ENCODE peak calls at places on chromosome 5, in four cellular contexts. I is CD8-positive, alpha-beta memory T cell; L is aorta; R is spleen. Q is an unnamed sample.

GRCh38 chr5:86878250-86878649 is 260.5 kb downstream of the COX7C start:
- DNase-seq in L (no peak), I (no peak), R (no peak), Q (no peak)

GRCh38 chr5:65020492-65020891 is 251.8 kb downstream of the CWC27 start:
- DNase-seq in R (no peak), I (no peak), L (no peak), Q (no peak)

GRCh38 chr5:103505581-103506305 is 56.8 kb downstream of the NUDT12 start:
- DNase-seq in R (no peak), L (no peak), I (no peak), Q (no peak)

GRCh38 chr5:146533260-146533857 is 17.4 kb upstream of the GPR151 start:
- DNase-seq in L (peak; percentile 71), R (peak; percentile 77), I (peak; percentile 58), Q (peak; percentile 63)

GRCh38 chr5:149472399-149472798 is 78.8 kb downstream of the CSNK1A1 start:
- DNase-seq in R (no peak), I (no peak), L (no peak), Q (no peak)

GRCh38 chr5:131303537-131303936 is 39.7 kb downstream of the CDC42SE2 start:
- DNase-seq in L (no peak), I (no peak), R (no peak), Q (no peak)

GRCh38 chr5:40497573-40497972 is 182.1 kb upstream of the PTGER4 start:
- DNase-seq in L (no peak), R (no peak), I (no peak), Q (no peak)

GRCh38 chr5:147479949-147480348 is 29.9 kb downstream of the DPYSL3 start:
- DNase-seq in L (no peak), R (no peak), I (no peak), Q (no peak)

GRCh38 chr5:322281-322941 is 897 bp downstream of the AHRR start:
- DNase-seq in L (no peak), I (no peak), R (no peak), Q (no peak)
- H3K4me3 ChIP-seq in L (no peak overlapping the region), I (no peak overlapping the region), R (peak overlapping the region; percentile 58), Q (no peak overlapping the region)

GRCh38 chr5:10596886-10597451 is 33.1 kb downstream of the ANKRD33B start:
- DNase-seq in R (no peak), I (no peak), L (no peak), Q (no peak)
- H3K4me1 ChIP-seq in R (peaks cover 26% of the 10 kb centered on the region), I (peaks cover 7% of the 10 kb centered on the region), L (no peaks in the 10 kb centered on the region), Q (no peaks in the 10 kb centered on the region)

DNA sequence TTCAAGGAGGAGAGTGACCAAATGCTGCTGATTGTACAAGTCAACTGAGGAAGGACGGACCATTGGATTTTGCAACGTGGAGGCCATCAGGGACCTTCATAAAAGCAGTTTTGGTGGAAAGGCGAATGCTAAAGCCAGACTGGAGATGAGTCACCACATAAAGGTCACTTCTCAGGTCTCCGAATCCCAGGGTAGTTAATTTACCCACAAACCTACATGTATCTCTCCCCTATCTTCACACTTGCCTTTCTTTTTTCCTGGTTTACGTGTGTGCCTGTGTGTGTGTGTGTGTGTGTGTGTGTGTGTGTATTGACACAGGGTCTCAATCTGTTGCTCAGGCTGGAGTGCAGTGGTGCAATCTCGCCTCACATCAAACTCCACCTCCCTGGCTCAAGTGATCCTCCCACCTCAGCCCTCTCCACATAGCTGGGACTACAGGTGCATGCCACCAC is 4.6 kb upstream of the CTNNA1 start:
- DNase-seq in L (no peak), R (peak; percentile 24), I (no peak), Q (no peak)
- H3K9me3 ChIP-seq in L (no peaks in the 10 kb centered on the region), R (no peaks in the 10 kb centered on the region), I (no peaks in the 10 kb centered on the region), Q (no peaks in the 10 kb centered on the region)

GRCh38 chr5:88734191-88734640 is 148.8 kb downstream of the MEF2C start:
- DNase-seq in I (no peak), L (peak; percentile 59), R (no peak), Q (no peak)
- H3K4me3 ChIP-seq in I (no peak overlapping the region), L (no peak overlapping the region), R (no peak overlapping the region), Q (no peak overlapping the region)

GRCh38 chr5:142722896-142723295 is 37.0 kb upstream of the FGF1 start:
- DNase-seq in L (no peak), R (no peak), I (no peak), Q (no peak)
- H3K4me1 ChIP-seq in L (peaks cover 2% of the 10 kb centered on the region), R (no peaks in the 10 kb centered on the region), I (no peaks in the 10 kb centered on the region), Q (no peaks in the 10 kb centered on the region)

DNA sequence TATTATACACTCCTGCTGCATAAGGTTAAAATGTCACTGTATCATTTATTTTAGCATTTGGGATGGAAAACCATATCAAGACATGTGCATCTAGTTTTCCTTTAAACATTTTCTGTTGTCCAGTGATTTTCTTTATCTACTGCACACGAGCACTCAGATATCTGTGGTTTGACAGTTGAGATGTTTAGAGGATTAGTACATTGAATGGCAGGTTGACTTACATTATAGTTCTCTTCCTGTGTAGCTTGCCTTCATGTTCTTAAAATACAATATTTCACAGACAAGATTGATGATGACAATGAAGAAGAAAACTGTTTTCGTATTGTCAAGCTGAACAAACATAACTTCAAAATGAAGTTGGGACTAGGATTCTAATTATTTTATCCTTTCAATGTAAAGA is 2378.4 kb upstream of the WWC1 start:
- DNase-seq in L (no peak), I (no peak), R (no peak), Q (no peak)
- H3K9me3 ChIP-seq in L (peaks cover 1% of the 10 kb centered on the region), I (no peaks in the 10 kb centered on the region), R (peaks cover 5% of the 10 kb centered on the region), Q (no peaks in the 10 kb centered on the region)